ENCODE peak calls at places on chromosome 7, in seven cellular contexts. O is left ventricle myocardium inferior, D is OCI-LY7, F is neural progenitor cell, H is stomach, V is heart left ventricle, Y is A673. T is an unnamed sample. For H3K9me3, the result is how much of the 10 kb centered on the place peaks cover.

GRCh38 chr7:1278543-1278942 is 45.9 kb downstream of the UNCX start:
- DNase-seq in O (no peak), D (no peak), H (no peak), V (no peak), Y (no peak), F (no peak), T (peak)

GRCh38 chr7:51160411-51160810 is 156.2 kb downstream of the COBL start:
- DNase-seq in F (no peak), Y (peak), D (no peak), H (no peak), O (no peak), V (no peak), T (no peak)

GRCh38 chr7:157007470-157008066 is 2.9 kb downstream of the MNX1 start:
- DNase-seq in O (no peak), Y (no peak), F (peak), H (peak), D (no peak), V (no peak), T (peak)

GRCh38 chr7:152761116-152761748 is 1.7 kb downstream of the ACTR3B start:
- DNase-seq in H (no peak), F (no peak), O (no peak), D (no peak), Y (no peak), V (no peak), T (no peak)

GRCh38 chr7:148537435-148537834 is 53.1 kb upstream of the C7orf33 start:
- DNase-seq in O (no peak), F (peak), V (no peak), Y (no peak), H (no peak), D (no peak), T (no peak)

GRCh38 chr7:114765331-114766125 is 156.4 kb upstream of the MDFIC start:
- DNase-seq in D (no peak), H (no peak), F (no peak), V (no peak), O (no peak), Y (no peak), T (no peak)

GRCh38 chr7:17075601-17076000 is 193.8 kb upstream of the AGR3 start:
- DNase-seq in F (no peak), O (no peak), H (no peak), Y (no peak), D (no peak), V (no peak), T (no peak)

GRCh38 chr7:100753750-100754149 is 20.4 kb downstream of the ZAN start:
- DNase-seq in H (no peak), V (no peak), Y (no peak), O (no peak), F (no peak), D (no peak), T (no peak)

GRCh38 chr7:116417593-116418345 is 81.8 kb upstream of the CAV2 start:
- DNase-seq in H (no peak), V (no peak), Y (peak), D (no peak), O (no peak), F (no peak), T (no peak)

GRCh38 chr7:17706734-17707133 is 233.6 kb downstream of the SNX13 start:
- DNase-seq in Y (peak), V (no peak), H (peak), F (peak), O (no peak), D (peak), T (no peak)

GRCh38 chr7:66894463-66895080 is 26.5 kb upstream of the TMEM248 start:
- DNase-seq in H (no peak), D (no peak), O (no peak), V (no peak), F (peak), Y (peak), T (no peak)

GRCh38 chr7:106866298-106867281 is 1.5 kb downstream of the PIK3CG start:
- DNase-seq in F (no peak), Y (no peak), O (no peak), D (peak), V (no peak), H (no peak), T (no peak)

DNA sequence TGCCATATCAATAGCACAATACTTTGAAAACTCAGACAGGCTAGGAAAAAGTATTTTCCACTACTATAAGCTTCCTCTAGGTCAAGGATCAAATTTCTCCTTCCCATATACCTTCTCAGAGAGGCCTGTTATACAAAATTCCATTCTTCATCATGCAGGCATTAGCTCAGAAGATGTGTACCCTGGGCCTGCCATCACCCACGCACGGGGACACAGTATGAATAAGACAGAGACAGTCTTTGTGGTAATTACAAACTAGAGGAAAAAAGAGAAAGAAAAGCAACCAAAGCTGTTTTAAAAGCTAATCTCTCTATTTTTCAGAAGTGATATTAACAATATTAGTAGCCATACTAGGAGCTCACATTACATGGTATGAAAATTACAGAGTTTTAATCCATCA is 236.8 kb upstream of the AOAH start:
- DNase-seq in D (no peak), V (no peak), F (no peak), O (no peak), H (no peak), Y (no peak), T (no peak)
- H3K9me3 ChIP-seq in D (under half), V (under half), F (under half), O (under half), H (under half), Y (under half), T (under half)

GRCh38 chr7:81457858-81458522 is 311.9 kb downstream of the HGF start:
- DNase-seq in D (peak), O (no peak), H (no peak), V (no peak), F (no peak), Y (peak), T (no peak)
- TF ChIP-seq CTCF in D (peak), O (peak), H (no peak), V (no peak), F (peak), Y (peak), T (no peak)

GRCh38 chr7:135161669-135162068 is 8.8 kb downstream of the CYREN start:
- DNase-seq in Y (no peak), V (no peak), H (no peak), O (no peak), D (no peak), F (no peak), T (no peak)

GRCh38 chr7:135159359-135160087 is 11.0 kb downstream of the CYREN start:
- DNase-seq in F (no peak), O (no peak), V (no peak), D (no peak), Y (no peak), H (no peak), T (no peak)

GRCh38 chr7:135160858-135161653 is 9.5 kb downstream of the CYREN start:
- DNase-seq in F (no peak), Y (no peak), V (peak), O (no peak), H (no peak), D (peak), T (no peak)

GRCh38 chr7:135158874-135159273 is 11.0 kb downstream of the TMEM140 start:
- DNase-seq in F (no peak), V (no peak), D (no peak), Y (no peak), O (no peak), H (no peak), T (no peak)

GRCh38 chr7:135160098-135160857 is 10.2 kb downstream of the CYREN start:
- DNase-seq in D (peak), H (no peak), O (no peak), F (no peak), Y (no peak), V (no peak), T (no peak)
- H3K4me3 ChIP-seq in D (no peak), H (no peak), O (peak), F (no peak), Y (no peak), V (no peak), T (no peak)

GRCh38 chr7:158777793-158778192 is 51.5 kb downstream of the ESYT2 start:
- DNase-seq in F (no peak), H (no peak), Y (no peak), O (no peak), V (no peak), D (no peak), T (no peak)
- H3K9me3 ChIP-seq in F (under half), H (under half), Y (under half), O (under half), V (under half), D (under half), T (under half)

GRCh38 chr7:158228986-158229385 is 358.6 kb downstream of the PTPRN2 start:
- DNase-seq in H (no peak), V (no peak), F (peak), D (no peak), O (no peak), Y (no peak), T (no peak)
- TF ChIP-seq CTCF in H (no peak), V (no peak), F (peak), D (peak), O (no peak), Y (no peak), T (no peak)

DNA sequence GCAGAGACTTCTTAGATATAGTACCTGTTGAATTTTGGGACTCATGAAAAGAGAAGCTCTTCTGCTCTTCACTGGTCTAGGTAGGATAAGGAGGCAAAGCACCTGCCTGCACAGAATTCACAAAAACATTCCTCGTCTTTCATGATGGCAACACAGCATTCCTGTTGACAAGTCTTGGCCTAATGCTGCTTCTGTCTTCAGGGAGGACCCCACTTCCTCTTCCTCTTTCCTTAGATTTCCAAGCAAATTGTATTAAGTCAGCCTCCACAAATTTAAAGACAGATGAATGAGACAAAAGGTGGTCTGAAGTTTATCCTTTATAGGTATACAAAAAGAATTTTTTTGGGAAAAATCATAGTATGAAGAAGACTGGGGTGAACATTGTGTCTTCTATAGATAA is 64.9 kb downstream of the DNAJB9 start:
- DNase-seq in F (no peak), H (no peak), O (no peak), Y (no peak), D (no peak), V (no peak), T (no peak)
- H3K4me3 ChIP-seq in F (no peak), H (no peak), O (no peak), Y (no peak), D (no peak), V (no peak), T (no peak)

DNA sequence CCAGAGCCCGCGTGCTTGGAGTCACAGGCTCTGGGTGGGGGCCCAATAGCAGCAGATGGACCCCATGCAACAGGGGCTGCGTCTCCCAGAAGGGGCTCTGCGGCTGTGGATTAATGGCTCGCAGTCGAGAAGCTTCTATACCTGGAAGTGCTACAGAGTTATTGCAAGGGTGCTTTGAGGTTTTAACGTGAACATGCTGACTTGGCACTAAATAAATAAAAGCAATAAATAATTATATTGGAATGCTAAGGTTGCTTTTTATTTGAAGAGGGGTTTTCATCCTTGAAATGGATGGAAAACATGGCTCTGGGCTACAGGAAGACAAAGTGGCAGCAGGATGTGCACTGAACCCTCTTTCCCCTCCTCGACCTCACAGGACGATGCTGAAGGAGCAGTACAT is 122.4 kb downstream of the PAXIP1 start:
- DNase-seq in H (no peak), F (no peak), V (no peak), D (no peak), Y (no peak), O (no peak), T (no peak)
- H3K9me3 ChIP-seq in H (under half), F (under half), V (under half), D (under half), Y (under half), O (under half), T (under half)

GRCh38 chr7:142711722-142712616 is 37.3 kb upstream of the PRSS1 start:
- DNase-seq in D (peak), F (peak), Y (peak), V (no peak), H (no peak), O (no peak), T (no peak)
- TF ChIP-seq CTCF in D (peak), F (peak), Y (peak), V (peak), H (no peak), O (peak), T (no peak)

GRCh38 chr7:155629171-155629570 is 15.3 kb upstream of the RBM33 start:
- DNase-seq in O (no peak), V (no peak), D (no peak), F (no peak), Y (no peak), H (no peak), T (no peak)

GRCh38 chr7:155637155-155637554 is 7.3 kb upstream of the RBM33 start:
- DNase-seq in F (no peak), Y (no peak), D (no peak), V (no peak), H (no peak), O (no peak), T (no peak)

GRCh38 chr7:155625557-155625956 is 18.9 kb upstream of the RBM33 start:
- DNase-seq in F (no peak), V (no peak), O (no peak), Y (no peak), D (no peak), H (no peak), T (no peak)

GRCh38 chr7:155635817-155636216 is 8.6 kb upstream of the RBM33 start:
- DNase-seq in D (no peak), Y (no peak), V (no peak), F (no peak), H (no peak), O (no peak), T (no peak)

DNA sequence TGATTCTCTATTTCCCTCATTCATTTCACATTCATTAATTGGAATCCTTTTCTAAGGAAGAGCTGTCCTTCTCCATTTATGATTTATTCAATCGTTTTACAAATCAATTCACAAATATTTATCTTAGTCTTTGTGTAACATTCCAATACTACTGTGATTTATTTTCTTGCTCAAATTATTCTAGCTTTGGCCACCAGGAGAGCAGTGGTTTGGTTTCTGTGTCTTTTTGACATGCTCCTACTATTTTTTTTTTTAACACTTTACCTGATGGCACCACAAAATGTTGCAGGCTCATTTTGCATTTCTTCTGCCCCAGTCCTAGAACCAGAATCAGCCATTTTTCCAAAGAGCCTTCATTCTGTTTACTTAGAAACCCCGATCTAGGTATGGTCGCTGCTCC is 13.3 kb upstream of the RBM33 start:
- DNase-seq in F (no peak), H (no peak), O (no peak), Y (no peak), D (no peak), V (no peak), T (no peak)
- H3K4me3 ChIP-seq in F (no peak), H (no peak), O (no peak), Y (no peak), D (no peak), V (no peak), T (no peak)

T was measured in mucosa of descending colon.